ENCODE peak calls at places on chromosome 7, in four cellular contexts. One of them, this sample, is unnamed.

GRCh38 chr7:18866359-18867036 is 250.9 kb downstream of the TWIST1 start:
- DNase-seq in progenitor cell of endocrine pancreas: no peak
- DNase-seq in A549: peak; percentile 4
- DNase-seq in ovary: no peak
- DNase-seq in this sample: peak; percentile 77

GRCh38 chr7:155594961-155595366 is 48.6 kb upstream of the CNPY1 start:
- DNase-seq in progenitor cell of endocrine pancreas: no peak
- DNase-seq in ovary: no peak
- DNase-seq in A549: no peak
- DNase-seq in this sample: no peak

GRCh38 chr7:18927134-18927533 is 190.3 kb downstream of the TWIST1 start:
- DNase-seq in progenitor cell of endocrine pancreas: no peak
- DNase-seq in A549: no peak
- DNase-seq in ovary: no peak
- DNase-seq in this sample: no peak

GRCh38 chr7:98206451-98207330 is 4.5 kb upstream of the BHLHA15 start:
- DNase-seq in ovary: no peak
- DNase-seq in A549: no peak
- DNase-seq in progenitor cell of endocrine pancreas: no peak
- DNase-seq in this sample: no peak

GRCh38 chr7:133770863-133771492 is 356.2 kb upstream of the LRGUK start:
- DNase-seq in A549: no peak
- DNase-seq in ovary: no peak
- DNase-seq in progenitor cell of endocrine pancreas: no peak
- DNase-seq in this sample: no peak

GRCh38 chr7:26508917-26509316 is 217.3 kb downstream of the SNX10 start:
- DNase-seq in A549: no peak
- DNase-seq in progenitor cell of endocrine pancreas: no peak
- DNase-seq in ovary: no peak
- DNase-seq in this sample: no peak

GRCh38 chr7:98872328-98872924 is 2.6 kb upstream of the TMEM130 start:
- DNase-seq in progenitor cell of endocrine pancreas: no peak
- DNase-seq in A549: peak; percentile 45
- DNase-seq in ovary: no peak
- DNase-seq in this sample: no peak

GRCh38 chr7:128053023-128053422 is 21.8 kb upstream of the LRRC4 start:
- DNase-seq in ovary: no peak
- DNase-seq in progenitor cell of endocrine pancreas: no peak
- DNase-seq in A549: no peak
- DNase-seq in this sample: no peak

GRCh38 chr7:17844022-17844421 is 96.3 kb downstream of the SNX13 start:
- DNase-seq in A549: no peak
- DNase-seq in progenitor cell of endocrine pancreas: no peak
- DNase-seq in ovary: no peak
- DNase-seq in this sample: no peak

GRCh38 chr7:102323914-102324195 is 32.4 kb downstream of the SPDYE6 start:
- DNase-seq in A549: no peak
- DNase-seq in progenitor cell of endocrine pancreas: no peak
- DNase-seq in ovary: no peak
- DNase-seq in this sample: no peak

GRCh38 chr7:13603661-13604060 is 385.8 kb downstream of the ETV1 start:
- DNase-seq in A549: no peak
- DNase-seq in progenitor cell of endocrine pancreas: no peak
- DNase-seq in ovary: no peak
- DNase-seq in this sample: no peak

GRCh38 chr7:41268874-41269273 is 434.0 kb downstream of the INHBA start:
- DNase-seq in ovary: no peak
- DNase-seq in progenitor cell of endocrine pancreas: no peak
- DNase-seq in A549: no peak
- DNase-seq in this sample: no peak

GRCh38 chr7:141362580-141363435 is 188.4 kb upstream of the AGK start:
- DNase-seq in ovary: no peak
- DNase-seq in A549: peak; percentile 9
- DNase-seq in progenitor cell of endocrine pancreas: no peak
- DNase-seq in this sample: peak; percentile 50

GRCh38 chr7:30849565-30849964 is 62.1 kb upstream of the AQP1 start:
- DNase-seq in progenitor cell of endocrine pancreas: no peak
- DNase-seq in ovary: no peak
- DNase-seq in A549: no peak
- DNase-seq in this sample: no peak

GRCh38 chr7:114931656-114932011 is 9.7 kb downstream of the MDFIC start:
- DNase-seq in progenitor cell of endocrine pancreas: no peak
- DNase-seq in A549: no peak
- DNase-seq in ovary: no peak
- DNase-seq in this sample: no peak

GRCh38 chr7:19275000-19275399 is 129.8 kb upstream of the FERD3L start:
- DNase-seq in A549: no peak
- DNase-seq in ovary: no peak
- DNase-seq in progenitor cell of endocrine pancreas: no peak
- DNase-seq in this sample: no peak

GRCh38 chr7:105131033-105131656 is 117.1 kb downstream of the KMT2E start:
- DNase-seq in A549: no peak
- DNase-seq in ovary: no peak
- DNase-seq in progenitor cell of endocrine pancreas: no peak
- DNase-seq in this sample: no peak

GRCh38 chr7:3250725-3251124 is 50.3 kb upstream of the SDK1 start:
- DNase-seq in progenitor cell of endocrine pancreas: no peak
- DNase-seq in ovary: no peak
- DNase-seq in A549: no peak
- DNase-seq in this sample: no peak

GRCh38 chr7:28984219-28984618 is 26.1 kb upstream of the TRIL start:
- DNase-seq in progenitor cell of endocrine pancreas: no peak
- DNase-seq in A549: no peak
- DNase-seq in ovary: no peak
- DNase-seq in this sample: no peak

This sample was measured in heart left ventricle.